ENCODE peak calls at places on chromosomes 13 and 19, in nine cellular contexts. S is dorsolateral prefrontal cortex, Z is astrocyte of the spinal cord, C is esophagus muscularis mucosa, V is breast epithelium, K is adrenal gland, Y is lower leg skin, R is aorta, A is heart left ventricle. L is an unnamed sample.

GRCh38 chr13:74770361-74770760 is 636.2 kb upstream of the KLF12 start:
- DNase-seq in S (no peak), R (no peak), V (no peak), K (no peak), Z (peak; percentile 87), Y (no peak), C (no peak), A (no peak), L (peak; percentile 80)

GRCh38 chr13:44739120-44739519 is 163.0 kb upstream of the TSC22D1 start:
- DNase-seq in C (no peak), K (no peak), R (no peak), Z (no peak), A (no peak), V (no peak), S (no peak), Y (no peak), L (no peak)

GRCh38 chr13:65378484-65378883 is 1851.7 kb downstream of the PCDH9 start:
- DNase-seq in Y (no peak), V (no peak), A (no peak), Z (no peak), K (no peak), R (no peak), S (no peak), C (no peak), L (no peak)

GRCh38 chr19:10533656-10534386 is 9.9 kb upstream of the ATG4D start:
- DNase-seq in C (no peak), Z (peak; percentile 61), S (no peak), A (no peak), Y (no peak), K (no peak), R (no peak), V (no peak), L (peak; percentile 12)

GRCh38 chr13:43648733-43649132 is 138.0 kb downstream of the ENOX1 start:
- DNase-seq in K (no peak), C (no peak), A (no peak), S (no peak), Y (no peak), R (no peak), V (no peak), Z (no peak), L (no peak)

GRCh38 chr13:28854657-28855056 is 34.5 kb downstream of the MTUS2 start:
- DNase-seq in S (no peak), V (no peak), K (no peak), Y (no peak), Z (no peak), C (no peak), R (no peak), A (no peak), L (no peak)

GRCh38 chr13:97263160-97263559 is 41.0 kb downstream of the MBNL2 start:
- DNase-seq in S (no peak), Z (no peak), V (no peak), R (no peak), A (no peak), Y (no peak), K (no peak), C (no peak), L (no peak)

GRCh38 chr13:33624740-33625139 is 193.2 kb upstream of the RFC3 start:
- DNase-seq in Y (no peak), Z (no peak), A (no peak), K (no peak), R (no peak), C (peak; percentile 39), V (no peak), S (no peak), L (no peak)

GRCh38 chr19:41575998-41576397 is at the start of gene CEACAM21:
- DNase-seq in A (peak; percentile 73), Z (no peak), Y (peak; percentile 58), C (peak; percentile 83), K (peak; percentile 35), V (no peak), R (peak; percentile 80), S (peak; percentile 39), L (no peak)

GRCh38 chr19:40685016-40685526 is 5.4 kb downstream of the NUMBL start:
- DNase-seq in S (no peak), K (no peak), Z (no peak), Y (no peak), C (no peak), V (no peak), R (no peak), A (no peak), L (no peak)

GRCh38 chr13:24717217-24717616 is 37.0 kb downstream of the ATP12A start:
- DNase-seq in A (no peak), S (no peak), R (no peak), K (no peak), V (no peak), C (no peak), Y (no peak), Z (no peak), L (no peak)

GRCh38 chr19:43639507-43640423 is at the start of gene CADM4:
- DNase-seq in K (peak; percentile 60), S (no peak), Z (no peak), Y (no peak), A (no peak), C (no peak), R (no peak), V (peak; percentile 54), L (no peak)

GRCh38 chr19:56601375-56601774 is 6.3 kb downstream of the ZNF71 start:
- DNase-seq in Z (no peak), K (no peak), Y (no peak), V (no peak), R (no peak), S (no peak), A (no peak), C (no peak), L (no peak)

GRCh38 chr19:50392759-50393158 is 8.6 kb downstream of the POLD1 start:
- DNase-seq in S (no peak), C (no peak), K (no peak), A (no peak), R (no peak), Y (no peak), Z (no peak), V (no peak), L (no peak)

GRCh38 chr13:39353988-39354387 is 249.0 kb downstream of the LHFPL6 start:
- DNase-seq in Y (no peak), R (no peak), C (no peak), Z (peak; percentile 56), A (no peak), K (no peak), S (no peak), V (no peak), L (no peak)

GRCh38 chr19:30249911-30250310 is 122.3 kb upstream of the ZNF536 start:
- DNase-seq in V (no peak), K (no peak), C (no peak), S (no peak), Y (no peak), R (no peak), A (no peak), Z (no peak), L (no peak)

GRCh38 chr13:78520425-78520824 is 82.9 kb downstream of the POU4F1 start:
- DNase-seq in Z (no peak), S (no peak), Y (no peak), R (no peak), V (no peak), K (no peak), A (no peak), C (no peak), L (no peak)

GRCh38 chr13:94416454-94417080 is 62.9 kb downstream of the DCT start:
- DNase-seq in Y (no peak), R (no peak), K (no peak), V (no peak), C (no peak), A (no peak), Z (no peak), S (no peak), L (no peak)

GRCh38 chr19:14661372-14661924 is 13.2 kb downstream of the ADGRE3 start:
- DNase-seq in K (no peak), S (no peak), A (no peak), V (no peak), Z (no peak), Y (no peak), R (peak; percentile 47), C (no peak), L (no peak)

GRCh38 chr13:89899302-89900103 is 1448.0 kb upstream of the MIR17HG start:
- DNase-seq in Z (no peak), R (no peak), C (no peak), A (no peak), K (no peak), S (no peak), V (no peak), Y (no peak), L (no peak)
- H3K4me3 ChIP-seq in Z (no peak overlapping the region), R (no peak overlapping the region), C (no peak overlapping the region), A (no peak overlapping the region), K (no peak overlapping the region), S (no peak overlapping the region), V (no peak overlapping the region), Y (no peak overlapping the region), L (no peak overlapping the region)

GRCh38 chr19:870963-871401 is 11.5 kb downstream of the CFD start:
- DNase-seq in Z (peak; percentile 45), R (no peak), Y (no peak), A (peak; percentile 89), C (no peak), S (peak; percentile 33), K (no peak), V (no peak), L (no peak)

GRCh38 chr19:870314-870713 is 10.8 kb downstream of the CFD start:
- DNase-seq in Y (no peak), A (no peak), K (no peak), V (no peak), S (no peak), C (no peak), Z (no peak), R (no peak), L (no peak)

GRCh38 chr19:873084-874019 is 13.9 kb downstream of the CFD start:
- DNase-seq in C (no peak), R (no peak), A (no peak), K (no peak), Y (no peak), S (no peak), Z (no peak), V (no peak), L (no peak)

GRCh38 chr19:871446-872265 is 12.2 kb downstream of the CFD start:
- DNase-seq in A (no peak), Y (no peak), R (no peak), S (peak; percentile 35), K (no peak), C (no peak), V (no peak), Z (no peak), L (no peak)

GRCh38 chr19:872266-872951 is 12.9 kb downstream of the CFD start:
- DNase-seq in R (peak; percentile 76), Z (peak; percentile 34), S (no peak), C (no peak), A (no peak), K (no peak), V (no peak), Y (peak; percentile 71), L (no peak)
- H3K4me3 ChIP-seq in R (no peak overlapping the region), Z (no peak overlapping the region), S (no peak overlapping the region), C (no peak overlapping the region), A (no peak overlapping the region), K (no peak overlapping the region), V (no peak overlapping the region), Y (no peak overlapping the region), L (no peak overlapping the region)

GRCh38 chr13:110319774-110320509 is 12.9 kb downstream of the COL4A2 start:
- DNase-seq in Y (no peak), S (no peak), V (no peak), A (no peak), Z (peak; percentile 87), R (peak; percentile 63), K (no peak), C (no peak), L (no peak)
- H3K4me3 ChIP-seq in Y (no peak overlapping the region), S (no peak overlapping the region), V (peak overlapping the region; percentile 15), A (no peak overlapping the region), Z (no peak overlapping the region), R (no peak overlapping the region), K (no peak overlapping the region), C (peak overlapping the region; percentile 8), L (no peak overlapping the region)

GRCh38 chr19:36973844-36974195 is 57.7 kb downstream of the ZNF568 start:
- DNase-seq in V (no peak), A (no peak), C (no peak), R (no peak), Y (no peak), S (no peak), K (no peak), Z (no peak), L (no peak)
- H3K4me3 ChIP-seq in V (peak overlapping the region; percentile 68), A (peak overlapping the region; percentile 53), C (peak overlapping the region; percentile 67), R (no peak overlapping the region), Y (no peak overlapping the region), S (peak overlapping the region; percentile 68), K (peak overlapping the region; percentile 73), Z (peak overlapping the region; percentile 75), L (peak overlapping the region; percentile 65)